ENCODE peak calls at places on chromosome 17, in five cellular contexts. U, F, M, D and P are unnamed samples.

GRCh38 chr17:39132192-39132600 is 19.2 kb downstream of the PLXDC1 start:
- DNase-seq in U (peak), F (no peak), M (no peak), D (no peak), P (no peak)

GRCh38 chr17:47983492-47984223 is 12.7 kb downstream of the CDK5RAP3 start:
- DNase-seq in U (no peak), F (no peak), M (no peak), D (no peak), P (no peak)

GRCh38 chr17:38338053-38338452 is 5.7 kb downstream of the GPR179 start:
- DNase-seq in U (no peak), F (no peak), M (no peak), D (no peak), P (no peak)

GRCh38 chr17:55341432-55341831 is 76.7 kb downstream of the HLF start:
- DNase-seq in U (peak), F (no peak), M (no peak), D (no peak), P (no peak)

GRCh38 chr17:43338886-43339516 is 59.8 kb upstream of the ARL4D start:
- DNase-seq in U (peak), F (peak), M (peak), D (no peak), P (peak)

GRCh38 chr17:82830249-82830661 is 9.6 kb downstream of the ZNF750 start:
- DNase-seq in U (no peak), F (peak), M (no peak), D (no peak), P (peak)

GRCh38 chr17:5587431-5588032 is 3.2 kb upstream of the NLRP1 start:
- DNase-seq in U (peak), F (no peak), M (peak), D (no peak), P (peak)

GRCh38 chr17:2591040-2591640 is 2.3 kb upstream of the PAFAH1B1 start:
- DNase-seq in U (no peak), F (no peak), M (no peak), D (no peak), P (no peak)

GRCh38 chr17:49078248-49078647 is 54.3 kb upstream of the B4GALNT2 start:
- DNase-seq in U (no peak), F (no peak), M (no peak), D (no peak), P (no peak)

GRCh38 chr17:21705021-21705601 is 12.8 kb downstream of the KCNJ18 start:
- DNase-seq in U (no peak), F (no peak), M (no peak), D (no peak), P (no peak)

GRCh38 chr17:82170412-82170961 is 42.2 kb downstream of the CCDC57 start:
- DNase-seq in U (no peak), F (no peak), M (no peak), D (no peak), P (no peak)

GRCh38 chr17:16935786-16936185 is 36.1 kb downstream of the TNFRSF13B start:
- DNase-seq in U (no peak), F (no peak), M (no peak), D (no peak), P (peak)

GRCh38 chr17:34308376-34308775 is 10.9 kb upstream of the CCL8 start:
- DNase-seq in U (peak), F (no peak), M (no peak), D (no peak), P (no peak)

GRCh38 chr17:75783069-75783783 is 1.4 kb upstream of the UNK start:
- DNase-seq in U (peak), F (no peak), M (no peak), D (no peak), P (no peak)

GRCh38 chr17:36592316-36592710 is 634 bp downstream of the DHRS11 start:
- DNase-seq in U (no peak), F (peak), M (no peak), D (no peak), P (peak)

GRCh38 chr17:64118452-64118979 is 11.4 kb downstream of the ERN1 start:
- DNase-seq in U (no peak), F (no peak), M (no peak), D (no peak), P (peak)

GRCh38 chr17:8122391-8122922 is 1.4 kb downstream of the HES7 start:
- DNase-seq in U (peak), F (no peak), M (no peak), D (no peak), P (no peak)

GRCh38 chr17:1710807-1711553 is 803 bp upstream of the TLCD2 start:
- DNase-seq in U (peak), F (no peak), M (no peak), D (no peak), P (no peak)

GRCh38 chr17:61075988-61076387 is 323.7 kb upstream of the TBX2 start:
- DNase-seq in U (no peak), F (no peak), M (no peak), D (no peak), P (no peak)

GRCh38 chr17:73564856-73565255 is 79.4 kb downstream of the SDK2 start:
- DNase-seq in U (peak), F (no peak), M (no peak), D (no peak), P (no peak)

GRCh38 chr17:69441179-69441578 is 26.7 kb downstream of the MAP2K6 start:
- DNase-seq in U (no peak), F (no peak), M (no peak), D (no peak), P (no peak)

GRCh38 chr17:7838291-7839075 is 4.5 kb downstream of the KDM6B start:
- DNase-seq in U (peak), F (peak), M (no peak), D (no peak), P (peak)

GRCh38 chr17:57080708-57081107 is 4.3 kb upstream of the AKAP1 start:
- DNase-seq in U (no peak), F (no peak), M (no peak), D (no peak), P (no peak)

GRCh38 chr17:41932821-41933389 is 2.5 kb downstream of the ODAD4 start:
- DNase-seq in U (no peak), F (no peak), M (no peak), D (no peak), P (no peak)

GRCh38 chr17:44219126-44219635 is 294 bp downstream of the UBTF start:
- DNase-seq in U (peak), F (peak), M (peak), D (no peak), P (peak)

GRCh38 chr17:7997186-7997585 is 5.2 kb upstream of the GUCY2D start:
- DNase-seq in U (peak), F (peak), M (no peak), D (no peak), P (peak)

GRCh38 chr17:48738803-48739526 is 10.4 kb upstream of the HOXB13 start:
- DNase-seq in U (no peak), F (no peak), M (no peak), D (no peak), P (no peak)

GRCh38 chr17:77738666-77739531 is 219.6 kb upstream of the TNRC6C start:
- DNase-seq in U (no peak), F (no peak), M (no peak), D (no peak), P (peak)

GRCh38 chr17:42179911-42180410 is 981 bp downstream of the KCNH4 start:
- DNase-seq in U (peak), F (peak), M (no peak), D (no peak), P (peak)

GRCh38 chr17:50375858-50376538 is 3.0 kb downstream of the EME1 start:
- DNase-seq in U (no peak), F (no peak), M (no peak), D (no peak), P (no peak)

GRCh38 chr17:42519546-42520444 is 16.2 kb upstream of the NAGLU start:
- DNase-seq in U (peak), F (peak), M (no peak), D (no peak), P (peak)

GRCh38 chr17:27956601-27957445 is 63.7 kb upstream of the LYRM9 start:
- DNase-seq in U (peak), F (no peak), M (no peak), D (no peak), P (peak)

GRCh38 chr17:65523853-65524664 is 37.4 kb downstream of the AXIN2 start:
- DNase-seq in U (no peak), F (no peak), M (no peak), D (no peak), P (no peak)

GRCh38 chr17:27009087-27009486 is 284.8 kb upstream of the WSB1 start:
- DNase-seq in U (no peak), F (no peak), M (no peak), D (no peak), P (no peak)

GRCh38 chr17:6699997-6700947 is 12.9 kb downstream of the SLC13A5 start:
- DNase-seq in U (no peak), F (no peak), M (no peak), D (no peak), P (no peak)

GRCh38 chr17:930258-930657 is 49.3 kb downstream of the NXN start:
- DNase-seq in U (no peak), F (no peak), M (no peak), D (no peak), P (peak)

GRCh38 chr17:7266784-7267183 is 4.5 kb upstream of the CLDN7 start:
- DNase-seq in U (no peak), F (no peak), M (no peak), D (no peak), P (no peak)

GRCh38 chr17:7258731-7259554 is 3.3 kb downstream of the CLDN7 start:
- DNase-seq in U (peak), F (peak), M (no peak), D (no peak), P (peak)

GRCh38 chr17:64765191-64765889 is 103.2 kb upstream of the SMURF2 start:
- DNase-seq in U (no peak), F (no peak), M (no peak), D (no peak), P (no peak)

DNA sequence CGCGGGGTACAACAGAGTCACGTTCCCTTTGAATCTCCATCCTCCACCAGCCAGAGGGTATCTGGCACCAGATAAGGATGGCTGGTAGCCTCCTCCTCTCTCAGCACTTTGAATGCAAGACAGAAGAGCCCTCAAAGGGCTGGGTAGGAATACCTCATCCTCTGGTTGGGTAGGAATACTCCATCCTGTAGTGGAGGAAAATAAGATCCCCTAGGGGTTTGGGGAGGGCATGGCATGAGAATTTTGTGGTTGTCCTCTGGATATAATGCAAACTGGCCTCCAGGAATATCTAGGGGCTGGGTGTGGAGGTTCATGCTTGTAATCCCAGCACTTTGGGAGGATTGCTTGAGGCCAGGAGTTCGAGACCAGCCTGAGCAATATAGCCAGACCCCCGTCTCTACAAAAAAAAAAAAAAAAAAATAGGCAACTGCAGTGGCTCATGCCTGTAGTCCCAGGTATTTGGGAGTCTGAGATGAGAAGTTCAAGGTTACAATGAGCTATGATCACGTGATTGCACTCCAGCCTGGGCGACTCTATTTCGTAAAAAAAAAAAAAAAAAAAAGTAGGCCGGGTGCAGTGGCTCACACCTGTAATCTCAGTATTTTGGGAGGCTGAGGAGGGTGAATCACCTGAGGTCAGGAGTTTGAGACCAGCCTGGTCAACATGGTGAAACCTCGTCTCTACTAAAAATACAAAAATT is 2.7 kb downstream of the IGFBP4 start:
- DNase-seq in U (no peak), F (no peak), M (no peak), D (no peak), P (no peak)
- TF ChIP-seq CTCF in U (peak), F (no peak), M (no peak), D (no peak), P (no peak)

DNA sequence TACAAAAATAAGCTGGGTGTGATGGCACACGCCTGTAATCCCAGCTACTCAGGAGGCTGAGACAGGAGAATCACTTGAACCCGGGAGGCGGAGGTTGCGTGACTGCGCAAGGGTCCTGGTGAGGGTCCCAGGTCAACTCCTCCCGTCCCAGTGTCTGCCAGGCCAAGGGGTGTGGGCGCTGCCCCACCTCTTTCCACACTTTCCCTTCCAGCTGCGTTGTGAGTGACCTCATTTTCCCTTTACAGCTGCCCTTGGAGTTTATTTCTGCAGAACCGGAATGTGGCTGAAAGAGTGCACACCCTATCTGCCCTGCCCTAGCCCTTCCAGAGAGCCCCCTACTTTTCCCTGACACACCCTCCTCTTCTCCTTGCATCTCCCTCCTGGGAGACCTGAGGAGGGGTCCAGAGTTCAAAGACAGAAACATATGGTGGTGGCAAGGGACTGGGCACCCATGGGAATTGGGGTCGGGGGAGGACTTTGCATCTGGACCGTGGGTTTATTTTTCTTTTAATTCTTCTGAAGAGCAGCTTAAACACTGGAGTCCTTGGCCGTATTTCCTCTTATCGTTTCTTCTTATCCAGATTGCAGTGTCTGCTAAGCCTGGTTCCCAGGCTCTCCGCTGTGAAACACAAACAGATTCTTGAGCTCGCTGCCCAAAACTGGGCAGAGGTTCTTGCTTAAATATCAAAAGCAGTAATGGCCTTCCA is 20.9 kb downstream of the MRC2 start:
- DNase-seq in U (no peak), F (no peak), M (no peak), D (no peak), P (no peak)
- TF ChIP-seq CTCF in U (no peak), F (no peak), M (no peak), D (no peak), P (no peak)

DNA sequence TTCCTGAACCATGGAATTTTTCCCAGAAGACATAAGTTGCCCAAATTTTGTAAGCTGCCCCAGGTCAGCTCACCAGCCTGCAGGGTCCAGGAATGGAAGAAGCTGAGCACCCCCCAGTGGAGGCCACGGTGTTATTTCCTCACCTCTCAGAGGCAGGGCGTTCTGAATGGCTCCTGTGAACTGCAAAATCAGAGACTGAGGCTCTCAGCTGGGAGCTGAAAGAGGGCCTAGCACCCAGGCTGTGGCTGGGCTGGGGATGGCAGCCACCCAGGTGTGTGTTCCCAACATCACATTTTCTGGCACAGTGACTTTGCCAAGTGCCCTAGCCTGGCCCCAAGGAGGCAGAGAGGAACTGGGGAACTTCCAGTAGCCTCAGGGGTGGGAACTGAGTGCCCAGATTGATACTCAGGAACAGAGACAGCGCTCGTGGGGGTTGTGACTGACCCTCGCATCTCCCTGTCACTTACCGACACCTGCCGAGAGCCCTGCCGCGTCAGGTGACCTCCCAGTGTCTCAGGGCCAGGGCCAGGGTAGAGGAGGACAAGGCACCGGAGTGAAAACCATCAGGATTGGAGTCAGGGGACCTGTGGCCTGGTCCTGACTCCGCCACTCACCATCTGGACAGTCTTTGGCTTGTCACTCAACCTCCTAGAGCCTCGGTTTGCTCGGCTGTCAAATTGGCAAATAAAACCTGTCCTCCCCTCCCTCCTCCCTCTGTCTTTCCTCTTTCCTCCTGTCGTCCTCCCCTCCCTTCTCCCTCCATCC is 11.3 kb downstream of the CACNG4 start:
- DNase-seq in U (no peak), F (no peak), M (no peak), D (no peak), P (no peak)
- TF ChIP-seq CTCF in U (no peak), F (no peak), M (no peak), D (no peak), P (no peak)

DNA sequence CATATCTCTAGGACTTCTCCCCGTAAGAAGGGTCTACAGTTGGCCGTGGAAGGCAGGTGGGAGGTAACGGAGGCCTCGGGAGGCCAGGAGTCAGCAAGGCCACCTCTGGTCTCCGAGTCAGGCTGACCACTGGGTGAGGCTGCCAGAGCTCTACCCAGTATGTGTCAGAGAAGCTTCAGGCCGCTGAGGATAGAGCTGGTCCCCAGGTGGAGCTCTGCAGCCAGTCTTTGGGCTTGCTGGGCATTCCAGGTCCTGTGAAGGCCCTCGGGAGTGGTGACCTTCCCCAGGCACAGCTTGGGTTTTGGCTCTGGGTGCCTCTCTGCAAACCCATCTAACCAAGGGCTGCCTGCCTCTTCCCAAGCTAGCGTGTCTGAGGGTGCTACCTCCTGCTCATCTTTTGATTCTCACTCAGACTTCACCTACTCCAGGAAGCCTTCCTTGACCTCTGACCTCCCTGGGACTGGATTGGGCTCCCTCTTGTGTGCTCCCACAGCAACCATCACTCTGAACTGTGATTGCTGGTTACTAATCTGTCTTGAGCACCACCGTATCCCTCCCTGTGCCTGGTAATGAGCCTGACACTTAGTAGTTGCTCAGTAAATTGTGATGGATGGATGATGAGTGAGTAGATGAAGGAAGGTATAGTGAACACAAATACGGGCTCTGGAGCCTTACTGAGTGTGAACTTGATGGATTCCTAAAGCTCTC is 22.3 kb downstream of the RHBDL3 start:
- DNase-seq in U (no peak), F (no peak), M (no peak), D (no peak), P (no peak)
- TF ChIP-seq CTCF in U (no peak), F (no peak), M (no peak), D (no peak), P (no peak)

DNA sequence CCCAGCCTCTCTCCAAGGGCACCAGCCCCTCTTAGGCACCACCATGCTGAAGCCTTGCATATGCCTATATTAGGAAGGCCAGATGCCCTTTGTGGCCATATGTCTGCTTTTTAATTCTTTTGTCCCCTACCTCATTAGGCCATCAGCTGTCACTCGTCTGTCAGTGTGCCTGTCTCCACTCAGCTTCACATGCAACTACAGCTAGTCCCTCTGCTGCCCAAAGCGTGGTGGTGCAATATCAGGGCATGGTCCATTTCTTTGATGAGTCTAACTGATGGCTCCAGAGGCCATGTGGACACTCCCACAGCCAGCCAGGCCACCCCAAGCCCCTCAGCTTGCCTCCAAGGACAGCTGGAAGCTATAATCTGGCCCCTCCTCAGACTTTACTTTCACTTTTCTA is 36.3 kb downstream of the MYO18A start:
- DNase-seq in U (peak), F (no peak), M (no peak), D (no peak), P (no peak)
- TF ChIP-seq CTCF in U (peak), F (no peak), M (no peak), D (no peak), P (peak)

GRCh38 chr17:71631483-71631882 is 489.3 kb upstream of the SOX9 start:
- DNase-seq in U (peak), F (no peak), M (no peak), D (no peak), P (no peak)

GRCh38 chr17:71635187-71635586 is 485.6 kb upstream of the SOX9 start:
- DNase-seq in U (no peak), F (no peak), M (no peak), D (no peak), P (no peak)

GRCh38 chr17:71634376-71634775 is 486.4 kb upstream of the SOX9 start:
- DNase-seq in U (no peak), F (no peak), M (no peak), D (no peak), P (no peak)

GRCh38 chr17:71632328-71632727 is 488.5 kb upstream of the SOX9 start:
- DNase-seq in U (peak), F (no peak), M (no peak), D (no peak), P (no peak)

GRCh38 chr17:71633391-71633849 is 487.4 kb upstream of the SOX9 start:
- DNase-seq in U (peak), F (peak), M (no peak), D (no peak), P (no peak)
- TF ChIP-seq CTCF in U (peak), F (no peak), M (no peak), D (no peak), P (no peak)